ENCODE peak calls at places on chromosome 17, in eight cellular contexts. A, T, W, G, P, M, J and R are unnamed samples.

GRCh38 chr17:31787857-31788570 is 71.0 kb downstream of the COPRS start:
- DNase-seq in M (no peak), G (peak; percentile 93), J (no peak), T (peak; percentile 39), A (no peak), W (peak; percentile 96), P (no peak), R (peak; percentile 61)

GRCh38 chr17:81928497-81929252 is 1.1 kb upstream of the MAFG start:
- DNase-seq in A (peak; percentile 36), M (no peak), J (no peak), T (no peak), G (no peak), W (no peak), P (peak; percentile 15), R (peak; percentile 46)

GRCh38 chr17:82365586-82366295 is 5.8 kb upstream of the UTS2R start:
- DNase-seq in A (no peak), M (no peak), J (no peak), W (no peak), P (no peak), T (no peak), G (no peak), R (no peak)

GRCh38 chr17:1647802-1648581 is 1.7 kb downstream of the RILP start:
- DNase-seq in T (peak; percentile 53), G (no peak), M (peak; percentile 43), J (no peak), W (peak; percentile 26), A (no peak), P (no peak), R (no peak)

GRCh38 chr17:4301066-4301465 is 37.3 kb upstream of the ANKFY1 start:
- DNase-seq in A (no peak), P (no peak), T (no peak), G (no peak), W (no peak), M (no peak), J (no peak), R (no peak)

GRCh38 chr17:2963332-2964027 is 99.9 kb downstream of the OR1D5 start:
- DNase-seq in T (no peak), W (no peak), M (no peak), J (no peak), G (no peak), A (no peak), P (no peak), R (no peak)

GRCh38 chr17:18259621-18260331 is 686 bp upstream of the MIEF2 start:
- DNase-seq in P (no peak), G (peak; percentile 17), A (no peak), W (peak; percentile 55), T (no peak), M (no peak), J (no peak), R (no peak)

GRCh38 chr17:82497483-82498405 is 21.8 kb upstream of the FOXK2 start:
- DNase-seq in M (peak; percentile 71), T (peak; percentile 45), G (peak; percentile 92), J (peak; percentile 23), W (peak; percentile 94), A (peak; percentile 59), P (peak; percentile 49), R (peak; percentile 35)

GRCh38 chr17:79622201-79622601 is 11.3 kb upstream of the RBFOX3 start:
- DNase-seq in W (no peak), A (no peak), P (no peak), T (peak; percentile 7), J (no peak), M (no peak), G (no peak), R (no peak)

GRCh38 chr17:79834575-79835469 is 4.4 kb downstream of the CBX4 start:
- DNase-seq in J (no peak), W (no peak), P (peak; percentile 63), G (no peak), T (no peak), A (no peak), M (peak; percentile 58), R (peak; percentile 26)

GRCh38 chr17:68248886-68249872 is 1.3 kb downstream of the AMZ2 start:
- DNase-seq in A (no peak), J (no peak), M (no peak), W (no peak), G (no peak), P (no peak), T (no peak), R (no peak)

GRCh38 chr17:55737976-55738501 is 12.8 kb upstream of the PCTP start:
- DNase-seq in P (no peak), A (no peak), W (no peak), T (no peak), G (no peak), M (no peak), J (no peak), R (no peak)